ENCODE peak calls at places on chromosomes 4 and X, in six cellular contexts. J, K, N, C, V and L are unnamed samples. For H3K4me1, the result is how much of the 10 kb centered on the place peaks cover.

GRCh38 chr4:151801547-151802516 is 41.0 kb upstream of the GATB start:
- DNase-seq in V (peak), N (no peak), K (no peak), C (no peak), J (peak), L (peak)

GRCh38 chr4:29326816-29327215 is 1393.4 kb upstream of the PCDH7 start:
- DNase-seq in V (no peak), C (no peak), N (no peak), K (no peak), J (no peak), L (no peak)

GRCh38 chr4:25792200-25792791 is 70.5 kb downstream of the SEL1L3 start:
- DNase-seq in V (peak), K (no peak), N (no peak), J (peak), C (no peak), L (no peak)

GRCh38 chr4:8730681-8731080 is 138.1 kb downstream of the CPZ start:
- DNase-seq in J (no peak), K (no peak), C (no peak), V (no peak), N (no peak), L (peak)

GRCh38 chr4:71187399-71188196 is 151.2 kb upstream of the SLC4A4 start:
- DNase-seq in K (peak), J (peak), V (peak), N (peak), C (peak), L (peak)

GRCh38 chr4:102623622-102624021 is 122.5 kb downstream of the NFKB1 start:
- DNase-seq in C (no peak), N (no peak), K (no peak), J (no peak), V (no peak), L (no peak)

GRCh38 chr4:8746523-8747466 is 124.8 kb downstream of the HMX1 start:
- DNase-seq in K (peak), V (peak), J (no peak), N (no peak), C (no peak), L (no peak)

GRCh38 chr4:169485791-169486742 is 126.3 kb downstream of the NEK1 start:
- DNase-seq in V (no peak), N (no peak), J (peak), C (no peak), K (no peak), L (no peak)

GRCh38 chr4:152975615-152976465 is 39.7 kb downstream of the FHDC1 start:
- DNase-seq in C (no peak), J (no peak), K (no peak), V (no peak), N (no peak), L (peak)

GRCh38 chr4:95048296-95048695 is 290.5 kb downstream of the BMPR1B start:
- DNase-seq in J (no peak), N (no peak), V (no peak), K (no peak), C (no peak), L (no peak)

GRCh38 chrX:121641560-121641959 is 594.1 kb downstream of the GLUD2 start:
- DNase-seq in C (no peak), V (no peak), N (no peak), K (no peak), J (no peak), L (no peak)

GRCh38 chr4:52038109-52038912 is at the start of gene SGCB:
- DNase-seq in J (peak), V (peak), N (peak), K (peak), C (peak), L (peak)

GRCh38 chr4:112979881-112980421 is 69.5 kb upstream of the ANK2 start:
- DNase-seq in J (no peak), V (no peak), K (no peak), C (no peak), N (no peak), L (no peak)

GRCh38 chr4:112978691-112979472 is 70.6 kb upstream of the ANK2 start:
- DNase-seq in K (no peak), V (no peak), N (no peak), C (no peak), J (no peak), L (no peak)

GRCh38 chr4:112982677-112983076 is 66.8 kb upstream of the ANK2 start:
- DNase-seq in V (no peak), K (no peak), N (no peak), J (no peak), C (no peak), L (no peak)
- TF ChIP-seq CTCF in V (no peak), K (no peak), N (no peak), J (no peak), C (no peak), L (no peak)

GRCh38 chr4:37884855-37885487 is 5.9 kb upstream of the TBC1D1 start:
- DNase-seq in J (no peak), C (no peak), N (no peak), V (no peak), K (no peak), L (no peak)

GRCh38 chr4:37890501-37891220 is at the start of gene TBC1D1:
- DNase-seq in C (peak), V (peak), K (peak), J (peak), N (peak), L (peak)

GRCh38 chr4:37889849-37890500 is 909 bp upstream of the TBC1D1 start:
- DNase-seq in J (peak), V (peak), C (peak), K (peak), N (peak), L (peak)

GRCh38 chr4:37882665-37883296 is 8.1 kb upstream of the TBC1D1 start:
- DNase-seq in J (no peak), K (no peak), C (no peak), N (no peak), V (no peak), L (peak)

GRCh38 chr4:37885496-37885895 is 5.4 kb upstream of the TBC1D1 start:
- DNase-seq in V (no peak), C (peak), J (peak), K (no peak), N (no peak), L (peak)
- H3K4me1 ChIP-seq in V (under half), C (under half), J (under half), K (under half), N (under half), L (under half)

GRCh38 chr4:69822198-69822597 is 37.7 kb downstream of the SULT1E1 start:
- DNase-seq in J (no peak), K (no peak), V (no peak), C (no peak), N (no peak), L (no peak)

GRCh38 chr4:69828828-69829227 is 31.1 kb downstream of the SULT1E1 start:
- DNase-seq in K (no peak), V (no peak), J (no peak), C (no peak), N (no peak), L (no peak)

GRCh38 chr4:69823048-69823447 is 36.9 kb downstream of the SULT1E1 start:
- DNase-seq in N (no peak), C (no peak), J (no peak), V (no peak), K (no peak), L (no peak)

GRCh38 chr4:69818060-69818639 is 41.8 kb downstream of the SULT1E1 start:
- DNase-seq in N (no peak), J (no peak), C (no peak), V (no peak), K (no peak), L (no peak)

DNA sequence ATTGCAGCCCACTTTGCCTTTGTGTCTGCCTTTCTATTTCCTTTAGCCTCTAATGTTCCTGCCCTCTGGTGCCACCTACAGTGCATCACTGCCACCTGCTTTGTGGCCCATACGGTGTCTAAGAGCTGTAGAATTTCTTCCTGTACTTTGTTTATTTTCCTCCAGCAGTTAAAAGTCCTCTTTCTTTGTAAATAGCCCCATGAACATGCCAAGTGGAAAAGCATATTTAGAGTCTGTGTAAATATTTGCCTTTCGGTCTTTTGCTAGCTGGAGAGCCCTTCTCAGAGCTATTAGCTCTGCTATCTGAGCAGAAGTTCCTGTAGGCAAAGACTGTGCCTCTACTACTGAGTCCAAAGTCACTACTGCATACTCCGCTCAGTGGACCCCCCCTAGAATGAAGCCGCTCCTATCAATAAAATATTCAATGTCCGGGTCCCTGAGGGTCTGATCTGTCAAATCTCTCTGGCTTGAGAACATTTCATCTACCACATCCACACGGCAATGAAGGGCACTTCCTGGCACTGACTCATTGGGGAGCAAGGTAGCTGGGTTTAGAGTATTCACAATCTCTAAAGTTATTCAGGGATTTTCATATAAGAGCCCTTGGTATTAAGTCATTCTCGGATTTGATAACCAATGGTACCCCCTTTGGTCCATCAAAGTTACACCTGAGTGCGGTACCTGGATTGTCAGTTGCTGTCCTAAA is 36.3 kb downstream of the SULT1E1 start:
- DNase-seq in C (no peak), K (no peak), V (peak), J (peak), N (no peak), L (no peak)
- TF ChIP-seq CTCF in C (no peak), K (no peak), V (no peak), J (peak), N (no peak), L (peak)

GRCh38 chrX:154352012-154352401 is 22.4 kb downstream of the FLNA start:
- DNase-seq in V (peak), K (no peak), N (no peak), J (peak), C (no peak), L (no peak)

GRCh38 chrX:154353172-154353843 is 21.1 kb downstream of the FLNA start:
- DNase-seq in C (no peak), K (no peak), J (no peak), N (no peak), V (no peak), L (no peak)

GRCh38 chrX:154351183-154352011 is 23.0 kb downstream of the FLNA start:
- DNase-seq in N (no peak), V (peak), K (peak), C (no peak), J (peak), L (no peak)

GRCh38 chrX:154354013-154354412 is 20.4 kb downstream of the FLNA start:
- DNase-seq in J (no peak), K (no peak), N (no peak), C (no peak), V (no peak), L (no peak)

GRCh38 chrX:154352466-154352865 is 22.0 kb downstream of the FLNA start:
- DNase-seq in V (peak), J (no peak), K (no peak), C (no peak), N (no peak), L (no peak)
- H3K4me1 ChIP-seq in V (under half), J (under half), K (under half), C (under half), N (under half), L (under half)